ENCODE peak calls at places on chromosomes 12 and 14, in eight cellular contexts. F is A549, G is sigmoid colon, D is vagina, U is IMR-90, Z is upper lobe of left lung, L is stomach, V is spleen. T is an unnamed sample.

GRCh38 chr12:8785499-8785898 is 36.9 kb upstream of the A2ML1 start:
- DNase-seq in F (no peak), G (no peak), D (no peak), U (no peak), Z (no peak), L (no peak), V (no peak), T (no peak)

GRCh38 chr12:93573552-93574223 is 1.2 kb downstream of the SOCS2 start:
- DNase-seq in F (no peak), G (no peak), D (no peak), U (peak; percentile 69), Z (no peak), L (no peak), V (no peak), T (no peak)

GRCh38 chr12:54658306-54659264 is 10.4 kb upstream of the DCD start:
- DNase-seq in F (peak; percentile 62), G (no peak), D (no peak), U (peak; percentile 6), Z (peak; percentile 34), L (peak; percentile 72), V (no peak), T (no peak)

GRCh38 chr14:42911642-42912041 is 1305.0 kb downstream of the LRFN5 start:
- DNase-seq in F (peak; percentile 2), G (no peak), D (no peak), U (peak; percentile 13), Z (no peak), L (no peak), V (no peak), T (no peak)

GRCh38 chr14:59897757-59898383 is 22.1 kb upstream of the LRRC9 start:
- DNase-seq in F (peak; percentile 40), G (no peak), D (no peak), U (no peak), Z (no peak), L (peak; percentile 44), V (no peak), T (peak; percentile 22)

GRCh38 chr14:88868558-88869159 is 44.2 kb downstream of the TTC8 start:
- DNase-seq in F (peak; percentile 23), G (no peak), D (no peak), U (peak; percentile 23), Z (no peak), L (no peak), V (no peak), T (no peak)

GRCh38 chr12:122867701-122868461 is 28.0 kb downstream of the VPS37B start:
- DNase-seq in F (peak; percentile 62), G (peak; percentile 65), D (no peak), U (no peak), Z (peak; percentile 66), L (peak; percentile 95), V (peak; percentile 83), T (no peak)

GRCh38 chr12:98456583-98457573 is 58.5 kb upstream of the TMPO start:
- DNase-seq in F (no peak), G (no peak), D (no peak), U (peak; percentile 21), Z (peak; percentile 92), L (peak; percentile 46), V (peak; percentile 79), T (peak; percentile 82)

GRCh38 chr14:24236689-24237462 is 4.1 kb downstream of the GMPR2 start:
- DNase-seq in F (no peak), G (no peak), D (no peak), U (no peak), Z (no peak), L (no peak), V (no peak), T (peak; percentile 63)

GRCh38 chr14:24240110-24240918 is 2.1 kb downstream of the TINF2 start:
- DNase-seq in F (no peak), G (no peak), D (no peak), U (no peak), Z (no peak), L (no peak), V (peak; percentile 60), T (no peak)

GRCh38 chr14:24237463-24237955 is 4.8 kb downstream of the GMPR2 start:
- DNase-seq in F (no peak), G (no peak), D (no peak), U (no peak), Z (no peak), L (no peak), V (no peak), T (peak; percentile 26)

GRCh38 chr14:24238123-24238522 is 4.3 kb downstream of the TINF2 start:
- DNase-seq in F (no peak), G (no peak), D (no peak), U (no peak), Z (no peak), L (no peak), V (peak; percentile 62), T (peak; percentile 74)

DNA sequence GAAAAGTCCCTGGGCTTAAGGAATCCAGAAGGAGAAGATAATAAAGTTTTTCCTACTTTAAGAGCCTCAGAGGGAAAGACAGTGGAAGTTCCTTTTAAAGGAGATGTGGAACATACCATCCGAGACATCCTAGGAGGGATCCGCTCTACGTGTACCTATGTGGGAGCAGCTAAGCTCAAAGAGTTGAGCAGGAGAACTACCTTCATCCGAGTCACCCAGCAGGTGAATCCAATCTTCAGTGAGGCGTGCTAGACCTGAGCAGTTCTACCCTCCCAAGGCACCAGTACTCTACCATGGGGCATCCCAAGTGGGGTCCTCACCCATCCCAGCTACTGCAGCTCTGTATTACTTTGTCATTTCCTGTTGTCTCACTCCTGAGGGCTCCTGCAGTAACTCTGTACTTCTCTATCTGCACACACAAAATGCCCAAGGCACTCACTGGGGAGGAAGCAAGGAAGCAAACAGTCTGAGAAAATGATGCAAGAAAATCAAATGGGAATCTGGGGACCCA is 3.8 kb downstream of the TINF2 start:
- DNase-seq in F (no peak), G (no peak), D (no peak), U (no peak), Z (no peak), L (no peak), V (peak; percentile 47), T (peak; percentile 63)
- TF ChIP-seq POLR2A in F (no peak), G (no peak), D (no peak), U (no peak), Z (no peak), L (no peak), V (no peak), T (no peak)

DNA sequence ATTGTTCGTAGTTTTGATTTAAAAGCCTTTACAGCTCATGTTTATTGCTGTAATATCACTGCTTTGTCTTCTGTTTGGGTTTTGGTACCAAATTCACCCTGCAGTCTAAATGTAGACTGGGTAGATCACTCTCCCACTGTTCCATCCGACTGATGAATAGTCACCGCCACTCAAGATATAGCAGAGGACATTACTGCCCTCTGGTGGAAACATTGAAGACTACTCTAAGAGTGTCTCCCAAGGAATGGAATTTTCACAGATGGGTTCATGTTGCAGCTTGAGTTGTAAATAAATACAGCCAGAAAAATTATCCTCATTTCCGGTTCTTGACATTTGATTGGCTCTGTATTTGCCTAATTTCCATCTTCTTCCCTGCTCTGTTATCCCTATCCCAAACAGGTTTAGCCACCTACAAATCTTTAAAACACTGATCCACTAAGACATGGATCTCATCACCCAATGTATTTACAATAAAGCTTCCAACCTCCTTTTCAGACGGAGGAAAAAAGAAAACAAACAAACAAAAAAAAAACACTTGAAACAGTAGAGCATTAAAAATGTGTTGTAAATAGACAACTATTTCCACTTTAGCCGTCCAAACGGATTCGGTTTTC is 198.3 kb upstream of the CPNE8 start:
- DNase-seq in F (peak; percentile 75), G (no peak), D (no peak), U (no peak), Z (no peak), L (no peak), V (no peak), T (peak; percentile 18)
- TF ChIP-seq POLR2A in F (no peak), G (no peak), D (no peak), U (no peak), Z (no peak), L (no peak), V (no peak), T (no peak)

DNA sequence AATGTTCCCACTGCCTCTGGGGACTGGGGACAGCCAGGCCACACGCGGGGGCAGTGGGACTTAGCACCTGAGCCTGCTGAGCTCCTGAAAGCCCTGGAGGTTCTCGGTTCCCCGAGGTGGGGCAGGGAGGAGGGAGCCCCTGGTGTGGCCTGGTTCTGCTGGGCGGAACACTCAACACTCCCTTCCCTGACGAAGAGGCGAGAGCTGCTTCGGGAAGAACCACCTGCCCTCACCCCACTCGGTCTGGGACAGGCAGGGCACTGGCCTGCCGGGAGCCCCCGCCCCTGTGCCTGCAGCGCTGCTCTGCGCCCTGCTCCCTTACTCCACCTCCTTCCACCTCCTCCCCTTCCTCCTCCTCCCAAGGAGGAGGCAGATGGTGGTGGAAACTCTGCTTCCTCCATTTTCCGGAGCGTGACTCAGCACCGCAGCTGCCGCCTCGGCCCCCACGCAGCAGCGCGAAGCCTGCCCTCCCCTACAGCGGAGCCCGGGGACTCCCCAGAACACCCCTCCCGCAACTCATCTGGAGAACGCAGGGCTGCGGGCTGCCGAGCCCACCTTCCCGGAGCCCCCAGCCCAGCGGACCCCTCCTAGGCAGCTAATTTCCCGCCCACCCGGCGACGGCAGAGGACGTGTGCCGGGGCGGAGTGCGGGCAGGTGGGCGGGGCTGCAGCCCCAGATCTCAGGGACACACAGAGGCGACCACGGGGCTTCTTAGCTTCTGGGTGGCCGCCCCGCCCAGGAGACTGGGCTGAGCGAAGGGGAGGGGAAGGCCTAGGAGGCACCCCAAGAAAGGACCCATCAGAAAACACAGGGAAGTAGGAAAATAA is 11.7 kb upstream of the INF2 start:
- DNase-seq in F (peak; percentile 85), G (peak; percentile 89), D (no peak), U (peak; percentile 81), Z (peak; percentile 93), L (peak; percentile 69), V (peak; percentile 90), T (peak; percentile 93)
- TF ChIP-seq POLR2A in F (peak; percentile 68), G (peak; percentile 68), D (peak; percentile 37), U (peak; percentile 73), Z (peak; percentile 81), L (no peak), V (no peak), T (peak; percentile 4)

GRCh38 chr14:67820428-67820881 is 876 bp downstream of the RAD51B start:
- DNase-seq in F (peak; percentile 21), G (no peak), D (no peak), U (peak; percentile 31), Z (no peak), L (no peak), V (no peak), T (no peak)

GRCh38 chr14:67821121-67821520 is 1.5 kb downstream of the RAD51B start:
- DNase-seq in F (no peak), G (no peak), D (no peak), U (no peak), Z (no peak), L (no peak), V (no peak), T (no peak)

GRCh38 chr14:67816326-67817009 is at the start of gene ZFYVE26:
- DNase-seq in F (peak; percentile 96), G (peak; percentile 97), D (no peak), U (peak; percentile 94), Z (peak; percentile 72), L (peak; percentile 92), V (peak; percentile 95), T (peak; percentile 98)

GRCh38 chr14:67817750-67818438 is 1.5 kb upstream of the ZFYVE26 start:
- DNase-seq in F (no peak), G (no peak), D (no peak), U (no peak), Z (no peak), L (no peak), V (no peak), T (no peak)

DNA sequence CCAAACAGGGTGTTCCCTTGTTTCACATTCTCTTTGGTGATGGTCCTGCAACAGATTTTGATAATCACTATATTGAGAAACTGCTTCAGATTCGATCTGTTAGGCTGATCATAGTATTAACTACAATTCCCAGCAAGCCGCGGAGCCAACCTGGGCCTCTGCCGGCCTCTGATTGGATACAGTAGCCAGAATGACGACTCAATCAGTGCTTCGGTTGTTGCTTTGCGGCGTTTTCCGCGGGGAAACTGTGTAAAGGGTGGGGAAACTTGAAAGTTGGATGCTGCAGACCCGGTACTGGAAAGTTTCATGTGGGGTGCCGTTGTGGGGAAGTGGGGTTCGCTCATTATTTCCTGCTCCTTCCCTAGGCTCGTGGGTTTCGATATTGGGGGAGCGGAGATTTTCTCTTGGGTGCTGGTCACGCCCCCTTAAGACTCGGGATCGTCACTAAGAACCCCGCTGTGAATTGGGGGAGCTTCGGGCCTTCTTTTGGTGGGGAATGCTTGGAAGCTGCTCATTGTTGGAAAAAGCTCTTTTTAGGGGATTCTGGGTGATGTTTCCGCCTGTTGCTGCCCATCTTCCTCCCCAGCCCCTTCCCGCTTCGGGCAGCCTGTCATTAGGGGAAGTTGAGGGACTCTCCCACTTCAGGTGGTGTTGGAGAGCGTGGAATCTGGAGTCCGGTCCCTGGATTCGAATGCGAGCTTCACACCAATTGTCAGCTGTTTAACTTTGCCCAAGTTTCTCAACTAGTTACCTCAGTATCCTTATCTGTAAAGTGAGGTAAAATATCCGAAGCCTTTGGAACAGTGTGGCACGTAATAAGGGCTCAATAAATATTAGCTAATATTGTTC is at the start of gene RAD51B:
- DNase-seq in F (peak; percentile 83), G (peak; percentile 92), D (no peak), U (peak; percentile 79), Z (peak; percentile 81), L (peak; percentile 90), V (peak; percentile 90), T (peak; percentile 90)
- TF ChIP-seq POLR2A in F (no peak), G (peak; percentile 13), D (no peak), U (no peak), Z (peak; percentile 57), L (no peak), V (no peak), T (no peak)